ENCODE peak calls at places on chromosomes 12 and 14, in nine cellular contexts. V is T-helper 1 cell, U is germinal center, X is left colon, M is GM03348, R is fibroblast of pulmonary artery, P is heart right ventricle, T is EH, D is sigmoid colon. O is an unnamed sample.

GRCh38 chr12:9134981-9135628 is 19.4 kb upstream of the A2M start:
- DNase-seq in X (no peak), P (peak; percentile 9), R (no peak), M (no peak), V (no peak), T (no peak), U (peak; percentile 6), D (no peak), O (no peak)

GRCh38 chr12:113065126-113066007 is 8.8 kb downstream of the DTX1 start:
- DNase-seq in U (peak; percentile 69), T (peak; percentile 8), V (no peak), D (no peak), P (no peak), R (peak; percentile 7), M (peak; percentile 55), X (no peak), O (no peak)

GRCh38 chr12:24960222-24960855 is 11.4 kb upstream of the BCAT1 start:
- DNase-seq in U (no peak), D (no peak), V (no peak), P (no peak), M (peak; percentile 60), X (no peak), R (peak; percentile 71), T (peak; percentile 72), O (no peak)

GRCh38 chr12:57381693-57382220 is 49.1 kb downstream of the R3HDM2 start:
- DNase-seq in X (no peak), D (no peak), V (no peak), M (no peak), R (no peak), T (peak; percentile 17), P (no peak), U (no peak), O (no peak)

GRCh38 chr12:111304642-111305071 is 64.2 kb downstream of the PHETA1 start:
- DNase-seq in X (no peak), P (no peak), R (peak; percentile 8), D (no peak), V (no peak), M (no peak), T (no peak), U (peak; percentile 33), O (no peak)

GRCh38 chr14:101665478-101666078 is 95.9 kb upstream of the PPP2R5C start:
- DNase-seq in U (peak; percentile 56), V (no peak), M (peak; percentile 40), D (no peak), T (peak; percentile 46), P (no peak), X (peak; percentile 29), R (peak; percentile 43), O (no peak)

GRCh38 chr12:113049976-113050742 is 6.4 kb upstream of the DTX1 start:
- DNase-seq in V (no peak), R (peak; percentile 23), P (no peak), M (no peak), T (peak; percentile 15), D (no peak), U (peak; percentile 70), X (no peak), O (peak; percentile 53)

GRCh38 chr14:21987937-21988336 is 314.3 kb upstream of the OR4E1 start:
- DNase-seq in X (no peak), T (no peak), U (no peak), P (no peak), V (no peak), R (peak; percentile 30), M (peak; percentile 23), D (no peak), O (no peak)

GRCh38 chr14:74510211-74510931 is 16.8 kb downstream of the ISCA2 start:
- DNase-seq in R (peak; percentile 27), M (no peak), V (no peak), T (peak; percentile 53), D (peak; percentile 59), U (no peak), X (no peak), P (no peak), O (peak; percentile 70)

GRCh38 chr14:92657457-92658142 is 90.8 kb downstream of the LGMN start:
- DNase-seq in X (peak; percentile 62), M (no peak), U (no peak), R (no peak), P (peak; percentile 63), D (peak; percentile 87), T (no peak), V (no peak), O (no peak)

GRCh38 chr14:57462551-57462950 is 31.1 kb downstream of the CCDC198 start:
- DNase-seq in V (no peak), D (no peak), T (no peak), R (no peak), U (no peak), P (no peak), X (no peak), M (no peak), O (no peak)

GRCh38 chr12:39372929-39373328 is 70.0 kb downstream of the KIF21A start:
- DNase-seq in M (no peak), P (no peak), X (no peak), D (no peak), T (no peak), R (peak; percentile 16), V (no peak), U (no peak), O (no peak)

GRCh38 chr14:29906256-29906885 is 21.3 kb downstream of the PRKD1 start:
- DNase-seq in U (no peak), D (no peak), V (no peak), P (no peak), R (no peak), T (peak; percentile 32), M (no peak), X (no peak), O (no peak)

GRCh38 chr12:132462778-132463177 is 27.2 kb upstream of the FBRSL1 start:
- DNase-seq in M (no peak), P (no peak), R (no peak), D (no peak), U (no peak), X (no peak), V (no peak), T (no peak), O (no peak)

GRCh38 chr12:85693093-85693665 is 143.0 kb downstream of the RASSF9 start:
- DNase-seq in U (no peak), R (no peak), T (no peak), X (no peak), P (no peak), D (no peak), V (no peak), M (no peak), O (no peak)

GRCh38 chr14:93655078-93655750 is 133.1 kb downstream of the PRIMA1 start:
- DNase-seq in V (no peak), R (peak; percentile 58), P (no peak), M (peak; percentile 63), T (peak; percentile 4), D (no peak), U (peak; percentile 15), X (no peak), O (no peak)

O was measured in cardiac septum.